ENCODE peak calls at places on chromosome X, in four cellular contexts. One of them, this sample, is unnamed.

GRCh38 chrX:23787745-23788118 is 4.8 kb downstream of the SAT1 start:
- DNase-seq in HepG2: no peak
- DNase-seq in SK-N-SH: no peak
- DNase-seq in GM12878: no peak
- DNase-seq in this sample: no peak

GRCh38 chrX:51459125-51459524 is 37.3 kb downstream of the NUDT11 start:
- DNase-seq in GM12878: no peak
- DNase-seq in SK-N-SH: no peak
- DNase-seq in HepG2: peak
- DNase-seq in this sample: no peak

GRCh38 chrX:42241421-42241820 is 318.1 kb upstream of the CASK start:
- DNase-seq in SK-N-SH: no peak
- DNase-seq in GM12878: no peak
- DNase-seq in HepG2: no peak
- DNase-seq in this sample: no peak

GRCh38 chrX:20620301-20620700 is 353.6 kb upstream of the RPS6KA3 start:
- DNase-seq in HepG2: no peak
- DNase-seq in SK-N-SH: no peak
- DNase-seq in GM12878: no peak
- DNase-seq in this sample: no peak

GRCh38 chrX:110394653-110395052 is 36.0 kb downstream of the RTL9 start:
- DNase-seq in SK-N-SH: no peak
- DNase-seq in GM12878: no peak
- DNase-seq in HepG2: no peak
- DNase-seq in this sample: no peak

GRCh38 chrX:130869239-130869638 is 33.8 kb downstream of the ENOX2 start:
- DNase-seq in GM12878: no peak
- DNase-seq in SK-N-SH: no peak
- DNase-seq in HepG2: no peak
- DNase-seq in this sample: no peak

GRCh38 chrX:5176766-5177165 is 1051.9 kb downstream of the NLGN4X start:
- DNase-seq in GM12878: no peak
- DNase-seq in SK-N-SH: no peak
- DNase-seq in HepG2: no peak
- DNase-seq in this sample: no peak

GRCh38 chrX:19966056-19966455 is 24.8 kb downstream of the BCLAF3 start:
- DNase-seq in SK-N-SH: no peak
- DNase-seq in GM12878: no peak
- DNase-seq in HepG2: no peak
- DNase-seq in this sample: no peak

GRCh38 chrX:11781734-11782370 is 23.8 kb downstream of the MSL3 start:
- DNase-seq in SK-N-SH: no peak
- DNase-seq in GM12878: no peak
- DNase-seq in HepG2: no peak
- DNase-seq in this sample: no peak

GRCh38 chrX:144586756-144587155 is 660.5 kb upstream of the SPANXN1 start:
- DNase-seq in SK-N-SH: no peak
- DNase-seq in HepG2: no peak
- DNase-seq in GM12878: no peak
- DNase-seq in this sample: no peak

GRCh38 chrX:105975382-105975781 is 63.1 kb downstream of the SERPINA7 start:
- DNase-seq in HepG2: peak
- DNase-seq in GM12878: no peak
- DNase-seq in SK-N-SH: no peak
- DNase-seq in this sample: no peak

GRCh38 chrX:102154900-102155805 is 624 bp downstream of the BEX5 start:
- DNase-seq in GM12878: no peak
- DNase-seq in HepG2: no peak
- DNase-seq in SK-N-SH: peak
- DNase-seq in this sample: no peak

GRCh38 chrX:8873102-8873501 is 71.9 kb upstream of the FAM9A start:
- DNase-seq in GM12878: no peak
- DNase-seq in HepG2: no peak
- DNase-seq in SK-N-SH: no peak
- DNase-seq in this sample: no peak

GRCh38 chrX:69238153-69238959 is 73.1 kb upstream of the PJA1 start:
- DNase-seq in SK-N-SH: peak
- DNase-seq in HepG2: no peak
- DNase-seq in GM12878: no peak
- DNase-seq in this sample: no peak

GRCh38 chrX:149720021-149720689 is 8.3 kb downstream of the MAGEA11 start:
- DNase-seq in SK-N-SH: no peak
- DNase-seq in GM12878: no peak
- DNase-seq in HepG2: peak
- DNase-seq in this sample: no peak

GRCh38 chrX:19566359-19567141 is 51.2 kb upstream of the MAP3K15 start:
- DNase-seq in HepG2: peak
- DNase-seq in SK-N-SH: peak
- DNase-seq in GM12878: peak
- DNase-seq in this sample: no peak

GRCh38 chrX:150268839-150269238 is 94.3 kb upstream of the MAMLD1 start:
- DNase-seq in SK-N-SH: no peak
- DNase-seq in GM12878: no peak
- DNase-seq in HepG2: no peak
- DNase-seq in this sample: no peak

GRCh38 chrX:39372126-39372525 is 570.9 kb downstream of the MID1IP1 start:
- DNase-seq in GM12878: no peak
- DNase-seq in SK-N-SH: no peak
- DNase-seq in HepG2: no peak
- DNase-seq in this sample: no peak

GRCh38 chrX:39718951-39719350 is 378.8 kb downstream of the BCOR start:
- DNase-seq in HepG2: no peak
- DNase-seq in GM12878: no peak
- DNase-seq in SK-N-SH: no peak
- DNase-seq in this sample: no peak

GRCh38 chrX:86002076-86002896 is 45.1 kb downstream of the CHM start:
- DNase-seq in HepG2: peak
- DNase-seq in SK-N-SH: no peak
- DNase-seq in GM12878: no peak
- DNase-seq in this sample: peak

GRCh38 chrX:39827959-39828358 is 269.8 kb downstream of the BCOR start:
- DNase-seq in SK-N-SH: no peak
- DNase-seq in GM12878: no peak
- DNase-seq in HepG2: no peak
- DNase-seq in this sample: no peak

GRCh38 chrX:10529344-10529743 is 91.0 kb downstream of the MID1 start:
- DNase-seq in SK-N-SH: no peak
- DNase-seq in GM12878: no peak
- DNase-seq in HepG2: no peak
- DNase-seq in this sample: no peak

GRCh38 chrX:5236096-5236495 is 992.6 kb downstream of the NLGN4X start:
- DNase-seq in HepG2: no peak
- DNase-seq in GM12878: no peak
- DNase-seq in SK-N-SH: peak
- DNase-seq in this sample: no peak

GRCh38 chrX:8673211-8673610 is 58.7 kb downstream of the ANOS1 start:
- DNase-seq in GM12878: no peak
- DNase-seq in HepG2: no peak
- DNase-seq in SK-N-SH: no peak
- DNase-seq in this sample: no peak

GRCh38 chrX:40111868-40112267 is 14.1 kb upstream of the BCOR start:
- DNase-seq in GM12878: no peak
- DNase-seq in SK-N-SH: no peak
- DNase-seq in HepG2: no peak
- DNase-seq in this sample: no peak

GRCh38 chrX:41958861-41959260 is 35.5 kb upstream of the CASK start:
- DNase-seq in HepG2: no peak
- DNase-seq in SK-N-SH: no peak
- DNase-seq in GM12878: no peak
- DNase-seq in this sample: no peak

GRCh38 chrX:125507119-125507518 is 187.4 kb downstream of the TEX13C start:
- DNase-seq in SK-N-SH: no peak
- DNase-seq in GM12878: no peak
- DNase-seq in HepG2: no peak
- DNase-seq in this sample: no peak

GRCh38 chrX:80807606-80808159 is 2.0 kb downstream of the BRWD3 start:
- DNase-seq in GM12878: no peak
- DNase-seq in HepG2: no peak
- DNase-seq in SK-N-SH: peak
- DNase-seq in this sample: no peak

GRCh38 chrX:84248226-84248625 is 60.2 kb upstream of the RPS6KA6 start:
- DNase-seq in HepG2: no peak
- DNase-seq in GM12878: no peak
- DNase-seq in SK-N-SH: no peak
- DNase-seq in this sample: no peak

GRCh38 chrX:129493643-129494042 is 29.6 kb downstream of the SMARCA1 start:
- DNase-seq in GM12878: no peak
- DNase-seq in SK-N-SH: no peak
- DNase-seq in HepG2: no peak
- DNase-seq in this sample: no peak

GRCh38 chrX:12007881-12008280 is 130.4 kb upstream of the FRMPD4 start:
- DNase-seq in HepG2: no peak
- DNase-seq in SK-N-SH: no peak
- DNase-seq in GM12878: no peak
- DNase-seq in this sample: no peak

GRCh38 chrX:17634542-17635207 is 102.6 kb upstream of the SCML1 start:
- DNase-seq in SK-N-SH: no peak
- DNase-seq in GM12878: no peak
- DNase-seq in HepG2: no peak
- DNase-seq in this sample: no peak

GRCh38 chrX:54492340-54492739 is 3.7 kb downstream of the FGD1 start:
- DNase-seq in HepG2: no peak
- DNase-seq in SK-N-SH: no peak
- DNase-seq in GM12878: no peak
- DNase-seq in this sample: no peak

GRCh38 chrX:22699591-22700091 is 300.1 kb upstream of the DDX53 start:
- DNase-seq in HepG2: no peak
- DNase-seq in GM12878: no peak
- DNase-seq in SK-N-SH: no peak
- DNase-seq in this sample: no peak

GRCh38 chrX:153769865-153770605 is 6.0 kb downstream of the PLXNB3 start:
- DNase-seq in SK-N-SH: peak
- DNase-seq in HepG2: no peak
- DNase-seq in GM12878: no peak
- DNase-seq in this sample: no peak

GRCh38 chrX:100643943-100644587 is at the start of gene SRPX2:
- DNase-seq in HepG2: no peak
- DNase-seq in SK-N-SH: no peak
- DNase-seq in GM12878: no peak
- DNase-seq in this sample: no peak

GRCh38 chrX:69293776-69294601 is 128.7 kb upstream of the PJA1 start:
- DNase-seq in SK-N-SH: no peak
- DNase-seq in GM12878: no peak
- DNase-seq in HepG2: no peak
- DNase-seq in this sample: no peak

GRCh38 chrX:134727363-134727762 is 69.1 kb upstream of the PLAC1 start:
- DNase-seq in GM12878: no peak
- DNase-seq in SK-N-SH: no peak
- DNase-seq in HepG2: peak
- DNase-seq in this sample: no peak

GRCh38 chrX:120790118-120790517 is 85.5 kb downstream of the CT47B1 start:
- DNase-seq in HepG2: peak
- DNase-seq in SK-N-SH: peak
- DNase-seq in GM12878: peak
- DNase-seq in this sample: no peak

DNA sequence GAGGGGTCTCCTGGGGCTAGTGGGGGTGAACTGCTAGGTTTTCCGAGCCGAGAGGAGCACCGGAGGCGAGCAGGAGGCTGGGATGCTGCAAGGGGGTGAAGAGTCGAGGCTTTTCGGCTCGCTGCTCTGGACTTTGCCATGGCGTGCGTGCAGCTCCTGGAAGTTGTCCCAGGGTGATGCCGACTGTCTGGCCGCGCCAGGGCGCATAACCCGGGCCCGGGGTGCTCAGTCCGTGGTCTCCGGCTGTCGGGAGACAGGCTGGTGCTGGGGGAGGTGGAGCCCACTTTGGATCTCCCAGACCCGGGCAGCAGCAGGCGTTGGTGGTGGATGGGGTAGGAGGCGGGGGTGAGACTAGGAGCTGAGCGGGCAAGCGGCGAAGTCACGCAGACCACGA is 777 bp downstream of the GRIA3 start:
- DNase-seq in GM12878: no peak
- DNase-seq in SK-N-SH: peak
- DNase-seq in HepG2: no peak
- DNase-seq in this sample: peak
- TF ChIP-seq TCF12 in GM12878: no peak
- TF ChIP-seq TCF12 in SK-N-SH: no peak
- TF ChIP-seq TCF12 in HepG2: no peak
- TF ChIP-seq TCF12 in this sample: no peak

GRCh38 chrX:112760697-112761096 is 79.9 kb downstream of the AMOT start:
- DNase-seq in HepG2: no peak
- DNase-seq in GM12878: peak
- DNase-seq in SK-N-SH: no peak
- DNase-seq in this sample: no peak
- TF ChIP-seq TCF12 in HepG2: no peak
- TF ChIP-seq TCF12 in GM12878: no peak
- TF ChIP-seq TCF12 in SK-N-SH: no peak
- TF ChIP-seq TCF12 in this sample: no peak

DNA sequence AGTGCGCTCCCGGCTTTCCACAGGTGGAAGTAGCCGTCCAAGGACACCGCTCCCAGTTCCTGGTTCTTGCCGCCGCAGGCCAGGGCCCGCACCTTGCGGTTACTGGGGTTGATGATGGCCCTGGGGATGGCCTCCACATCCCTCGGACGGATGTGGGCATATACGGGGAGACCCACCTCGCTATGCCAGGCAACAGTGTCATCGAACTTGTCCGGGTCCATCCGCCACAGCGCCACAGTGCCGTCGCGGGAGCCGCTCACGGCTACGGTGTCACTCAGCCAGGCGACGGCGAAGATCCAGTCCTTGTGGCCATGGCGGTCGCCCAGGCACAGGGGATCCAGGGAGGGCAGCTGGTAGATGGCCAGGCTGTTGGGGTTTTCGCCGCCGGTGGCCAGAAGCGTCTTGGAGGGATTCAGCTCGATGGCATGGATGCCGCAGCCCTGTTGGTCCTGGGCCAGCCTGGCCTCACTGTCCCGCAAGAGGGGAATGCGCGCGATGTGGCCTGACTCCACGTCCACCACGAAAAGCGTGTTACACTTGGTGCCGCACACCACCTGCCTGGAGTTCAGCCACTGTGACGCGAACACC is 795 bp downstream of the DCAF12L1 start:
- DNase-seq in GM12878: no peak
- DNase-seq in SK-N-SH: no peak
- DNase-seq in HepG2: no peak
- DNase-seq in this sample: no peak
- TF ChIP-seq TCF12 in GM12878: no peak
- TF ChIP-seq TCF12 in SK-N-SH: no peak
- TF ChIP-seq TCF12 in HepG2: no peak
- TF ChIP-seq TCF12 in this sample: no peak

GRCh38 chrX:16282209-16282608 is 114.9 kb downstream of the MAGEB17 start:
- DNase-seq in HepG2: no peak
- DNase-seq in GM12878: no peak
- DNase-seq in SK-N-SH: no peak
- DNase-seq in this sample: no peak

DNA sequence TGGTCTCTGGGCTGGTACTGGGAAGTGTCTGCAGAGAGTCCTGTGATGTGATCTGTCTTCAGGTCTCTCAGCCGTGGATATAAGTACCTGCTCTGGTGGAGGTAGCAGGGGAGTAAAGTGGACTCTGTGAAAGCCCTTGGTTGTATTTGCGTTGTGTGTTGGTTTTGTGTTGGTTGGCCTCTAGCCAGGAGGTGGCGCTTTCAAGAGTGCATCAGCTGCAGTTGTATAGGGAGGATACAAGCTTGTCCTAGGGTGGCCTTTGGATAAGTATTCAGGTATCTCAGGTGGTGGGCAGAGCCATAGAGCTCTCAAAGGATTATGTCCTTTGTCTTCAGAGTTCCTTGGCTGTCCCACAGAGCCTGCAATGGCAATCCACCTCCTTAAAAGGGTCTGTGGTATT is 111.6 kb downstream of the MAGEB17 start:
- DNase-seq in HepG2: no peak
- DNase-seq in GM12878: no peak
- DNase-seq in SK-N-SH: no peak
- DNase-seq in this sample: peak
- TF ChIP-seq TCF12 in HepG2: no peak
- TF ChIP-seq TCF12 in GM12878: no peak
- TF ChIP-seq TCF12 in SK-N-SH: no peak
- TF ChIP-seq TCF12 in this sample: no peak